ENCODE peak calls at places on chromosome 13, in six cellular contexts. N is NCI-H1930, G is amygdala, X is left ventricle myocardium superior, W is neural progenitor cell, C is SW 1271. Q is an unnamed sample.

GRCh38 chr13:33448889-33449288 is 163.3 kb upstream of the STARD13 start:
- DNase-seq in X (no peak), W (no peak), C (no peak), N (no peak), G (no peak), Q (no peak)

GRCh38 chr13:20197361-20197834 is 4.7 kb upstream of the GJB2 start:
- DNase-seq in C (peak), G (no peak), X (no peak), N (peak), W (peak), Q (peak)

GRCh38 chr13:83150616-83151307 is 731.5 kb downstream of the SLITRK1 start:
- DNase-seq in G (no peak), N (no peak), C (no peak), X (no peak), W (no peak), Q (no peak)

GRCh38 chr13:98462241-98462882 is 114.5 kb downstream of the STK24 start:
- DNase-seq in C (no peak), N (no peak), X (peak), G (no peak), W (no peak), Q (no peak)

GRCh38 chr13:100521912-100522490 is 66.6 kb downstream of the GGACT start:
- DNase-seq in N (no peak), G (no peak), C (no peak), W (no peak), X (no peak), Q (no peak)

GRCh38 chr13:113044431-113045114 is 61.0 kb upstream of the F7 start:
- DNase-seq in W (no peak), X (no peak), N (no peak), C (no peak), G (peak), Q (peak)

GRCh38 chr13:27372896-27373295 is 51.5 kb upstream of the GTF3A start:
- DNase-seq in G (no peak), C (no peak), N (peak), X (no peak), W (peak), Q (peak)

GRCh38 chr13:57996717-57997116 is 365.2 kb downstream of the PCDH17 start:
- DNase-seq in N (no peak), W (no peak), X (no peak), C (no peak), G (no peak), Q (no peak)

GRCh38 chr13:27396252-27396846 is 28.1 kb upstream of the GTF3A start:
- DNase-seq in W (no peak), C (no peak), N (no peak), X (no peak), G (no peak), Q (no peak)